ENCODE peak calls at places on chromosome 4, in seven cellular contexts. U is iPS-NIHi11, Z is GM23248, K is A549, L is aorta, S is NCI-H1092, X is ACHN. W is an unnamed sample.
A peak's percentile ranks its signal among the peaks of the same experiment; 100 is the strongest.

GRCh38 chr4:109999513-109999912 is 86.8 kb downstream of the EGF start:
- DNase-seq in U (no peak), Z (no peak), K (no peak), L (no peak), S (no peak), X (no peak), W (no peak)

GRCh38 chr4:52959545-52959944 is 97.4 kb downstream of the RASL11B start:
- DNase-seq in U (no peak), Z (peak; percentile 80), K (no peak), L (no peak), S (no peak), X (no peak), W (no peak)

GRCh38 chr4:124666496-124666895 is 46.0 kb downstream of the ANKRD50 start:
- DNase-seq in U (no peak), Z (no peak), K (no peak), L (no peak), S (no peak), X (no peak), W (no peak)

GRCh38 chr4:94559351-94559806 is 107.6 kb downstream of the PDLIM5 start:
- DNase-seq in U (no peak), Z (peak; percentile 61), K (no peak), L (no peak), S (no peak), X (no peak), W (no peak)

GRCh38 chr4:158172558-158173258 is at the start of gene GASK1B:
- DNase-seq in U (peak; percentile 41), Z (peak; percentile 75), K (peak; percentile 25), L (no peak), S (no peak), X (peak; percentile 73), W (peak; percentile 44)

GRCh38 chr4:95541889-95542607 is 6.7 kb downstream of the UNC5C start:
- DNase-seq in U (no peak), Z (no peak), K (no peak), L (no peak), S (no peak), X (no peak), W (no peak)

GRCh38 chr4:74447636-74448233 is 2.8 kb downstream of the AREG start:
- DNase-seq in U (no peak), Z (no peak), K (no peak), L (no peak), S (no peak), X (peak; percentile 33), W (no peak)

GRCh38 chr4:96952610-96953009 is 1112.7 kb downstream of the PDHA2 start:
- DNase-seq in U (no peak), Z (no peak), K (no peak), L (no peak), S (no peak), X (no peak), W (no peak)

GRCh38 chr4:131052646-131053045 is 1956.7 kb downstream of the C4orf33 start:
- DNase-seq in U (no peak), Z (no peak), K (no peak), L (no peak), S (no peak), X (no peak), W (no peak)

GRCh38 chr4:140935259-140935658 is 179.1 kb upstream of the TBC1D9 start:
- DNase-seq in U (no peak), Z (peak; percentile 19), K (no peak), L (no peak), S (no peak), X (no peak), W (no peak)

GRCh38 chr4:135838889-135839288 is 1637.3 kb upstream of the PABPC4L start:
- DNase-seq in U (peak; percentile 36), Z (no peak), K (peak; percentile 1), L (no peak), S (no peak), X (peak; percentile 52), W (no peak)